ENCODE peak calls at places on chromosomes 3 and 15, in four cellular contexts. U, P, C and J are unnamed samples.

GRCh38 chr3:52056521-52056967 is at the start of gene DUSP7:
- DNase-seq in U (peak; percentile 67), P (no peak), C (peak; percentile 69), J (no peak)

GRCh38 chr15:39442898-39443297 is 138.0 kb upstream of the THBS1 start:
- DNase-seq in U (no peak), P (no peak), C (no peak), J (no peak)

GRCh38 chr3:110430146-110430545 is 641.5 kb upstream of the NECTIN3 start:
- DNase-seq in U (no peak), P (no peak), C (no peak), J (no peak)

GRCh38 chr15:88238618-88239430 is 17.7 kb downstream of the NTRK3 start:
- DNase-seq in U (no peak), P (no peak), C (no peak), J (no peak)

GRCh38 chr3:101809178-101810022 is 30.4 kb downstream of the NXPE3 start:
- DNase-seq in U (peak; percentile 48), P (no peak), C (peak; percentile 60), J (peak; percentile 12)

GRCh38 chr3:171183042-171183441 is 156.5 kb upstream of the SLC2A2 start:
- DNase-seq in U (no peak), P (no peak), C (no peak), J (no peak)

GRCh38 chr15:40379853-40380252 is 2.7 kb upstream of the KNSTRN start:
- DNase-seq in U (no peak), P (peak; percentile 72), C (no peak), J (peak; percentile 92)

GRCh38 chr3:129424185-129424841 is 4.1 kb downstream of the EFCAB12 start:
- DNase-seq in U (no peak), P (no peak), C (no peak), J (peak; percentile 98)

GRCh38 chr15:91384189-91384720 is 284.2 kb downstream of the SV2B start:
- DNase-seq in U (no peak), P (no peak), C (no peak), J (no peak)

GRCh38 chr15:85676332-85676731 is 118.4 kb downstream of the KLHL25 start:
- DNase-seq in U (no peak), P (no peak), C (no peak), J (no peak)

GRCh38 chr15:85667491-85668424 is 127.0 kb downstream of the KLHL25 start:
- DNase-seq in U (peak; percentile 60), P (peak; percentile 100), C (peak; percentile 90), J (peak; percentile 98)

GRCh38 chr15:85671156-85671555 is 123.6 kb downstream of the KLHL25 start:
- DNase-seq in U (no peak), P (no peak), C (no peak), J (peak; percentile 25)

GRCh38 chr15:85673326-85673725 is 121.4 kb downstream of the KLHL25 start:
- DNase-seq in U (no peak), P (no peak), C (no peak), J (no peak)

GRCh38 chr15:85672338-85673097 is 122.2 kb downstream of the KLHL25 start:
- DNase-seq in U (no peak), P (no peak), C (no peak), J (no peak)
- H3K27me3 ChIP-seq in U (no peaks in the 10 kb centered on the region), P (no peaks in the 10 kb centered on the region), C (no peaks in the 10 kb centered on the region), J (no peaks in the 10 kb centered on the region)

DNA sequence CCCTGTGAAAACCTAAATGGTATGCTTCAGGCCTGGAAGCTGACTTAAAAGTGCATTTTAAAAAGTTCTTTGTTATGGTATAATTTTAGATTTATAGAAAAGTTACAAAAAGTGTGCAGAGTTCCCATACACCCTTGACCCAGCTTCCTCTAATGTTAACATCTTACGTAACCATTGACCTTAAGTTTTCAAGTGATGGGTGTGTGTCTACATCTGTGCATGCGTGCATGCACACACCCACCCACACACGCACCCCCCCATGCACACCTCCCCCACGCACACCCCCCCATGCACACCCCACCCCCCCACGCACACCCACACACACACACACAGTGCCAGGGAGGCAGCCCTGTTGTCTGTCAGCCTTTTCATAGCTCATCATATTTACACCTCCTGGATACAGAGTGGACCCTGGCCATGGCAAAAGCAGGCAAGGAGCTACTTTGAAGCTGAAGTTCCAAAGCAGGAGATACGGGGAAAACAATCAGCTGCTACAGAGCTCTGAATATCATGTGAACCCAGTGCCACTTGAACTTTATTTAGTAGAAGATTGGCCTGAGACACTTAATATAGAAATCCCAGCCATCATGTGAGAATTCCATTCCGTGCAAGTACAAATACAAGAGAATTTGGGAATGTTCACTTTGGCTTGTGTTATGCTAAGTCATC is 30.0 kb upstream of the TRAK1 start:
- DNase-seq in U (no peak), P (no peak), C (no peak), J (no peak)
- H3K27me3 ChIP-seq in U (no peaks in the 10 kb centered on the region), P (no peaks in the 10 kb centered on the region), C (no peaks in the 10 kb centered on the region), J (no peaks in the 10 kb centered on the region)

GRCh38 chr15:27361418-27361817 is 390.4 kb downstream of the GABRG3 start:
- DNase-seq in U (no peak), P (no peak), C (no peak), J (no peak)

GRCh38 chr15:27359586-27359985 is 388.6 kb downstream of the GABRG3 start:
- DNase-seq in U (no peak), P (no peak), C (no peak), J (no peak)

GRCh38 chr15:27353837-27354236 is 382.9 kb downstream of the GABRG3 start:
- DNase-seq in U (no peak), P (peak; percentile 38), C (no peak), J (peak; percentile 65)

GRCh38 chr15:27358751-27359434 is 387.9 kb downstream of the GABRG3 start:
- DNase-seq in U (no peak), P (no peak), C (no peak), J (no peak)
- H3K27me3 ChIP-seq in U (no peaks in the 10 kb centered on the region), P (no peaks in the 10 kb centered on the region), C (no peaks in the 10 kb centered on the region), J (no peaks in the 10 kb centered on the region)

GRCh38 chr3:71397046-71397445 is 186.5 kb downstream of the FOXP1 start:
- DNase-seq in U (no peak), P (no peak), C (no peak), J (no peak)
- H3K27me3 ChIP-seq in U (no peaks in the 10 kb centered on the region), P (no peaks in the 10 kb centered on the region), C (no peaks in the 10 kb centered on the region), J (no peaks in the 10 kb centered on the region)

GRCh38 chr3:194120789-194121770 is 14.9 kb upstream of the HES1 start:
- DNase-seq in U (no peak), P (no peak), C (no peak), J (no peak)
- H3K27me3 ChIP-seq in U (no peaks in the 10 kb centered on the region), P (no peaks in the 10 kb centered on the region), C (no peaks in the 10 kb centered on the region), J (peaks cover 12% of the 10 kb centered on the region)

DNA sequence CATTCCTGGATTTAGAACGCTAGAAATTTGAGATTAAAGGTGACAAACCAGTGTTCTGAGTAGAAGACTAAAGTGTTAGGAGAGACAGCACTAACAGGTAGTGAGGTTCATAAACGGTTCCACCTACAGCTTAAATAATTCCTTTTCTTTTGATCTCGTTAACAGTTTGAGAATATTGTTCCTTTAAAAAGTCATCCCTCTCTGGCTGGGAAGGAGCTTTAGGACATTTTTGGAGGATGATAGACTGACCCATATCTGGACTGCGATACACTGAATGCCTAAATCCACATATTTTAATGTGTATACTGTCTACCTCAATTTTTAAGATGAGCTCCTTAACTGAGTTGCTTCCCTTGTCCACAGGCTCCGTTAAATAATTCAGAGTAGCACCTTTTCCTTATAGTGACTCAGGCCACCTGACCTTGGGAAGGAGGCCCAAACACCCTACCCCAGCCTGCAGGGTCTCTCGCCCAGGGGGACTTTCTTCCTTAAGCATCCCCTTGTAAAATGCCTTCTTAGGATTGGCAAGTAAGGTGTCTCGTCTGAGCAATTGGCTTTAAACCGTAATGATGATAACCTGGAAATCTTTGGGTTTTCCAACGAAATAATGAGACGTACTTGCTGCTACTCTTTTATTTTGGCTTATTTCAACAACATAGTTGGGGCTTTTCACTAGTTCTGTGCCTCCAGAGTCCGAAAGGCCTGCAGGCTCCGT is 3.3 kb downstream of the TRIM71 start:
- DNase-seq in U (no peak), P (no peak), C (no peak), J (no peak)
- H3K27me3 ChIP-seq in U (peaks cover 6% of the 10 kb centered on the region), P (peaks cover 36% of the 10 kb centered on the region), C (no peaks in the 10 kb centered on the region), J (peaks cover 93% of the 10 kb centered on the region)

DNA sequence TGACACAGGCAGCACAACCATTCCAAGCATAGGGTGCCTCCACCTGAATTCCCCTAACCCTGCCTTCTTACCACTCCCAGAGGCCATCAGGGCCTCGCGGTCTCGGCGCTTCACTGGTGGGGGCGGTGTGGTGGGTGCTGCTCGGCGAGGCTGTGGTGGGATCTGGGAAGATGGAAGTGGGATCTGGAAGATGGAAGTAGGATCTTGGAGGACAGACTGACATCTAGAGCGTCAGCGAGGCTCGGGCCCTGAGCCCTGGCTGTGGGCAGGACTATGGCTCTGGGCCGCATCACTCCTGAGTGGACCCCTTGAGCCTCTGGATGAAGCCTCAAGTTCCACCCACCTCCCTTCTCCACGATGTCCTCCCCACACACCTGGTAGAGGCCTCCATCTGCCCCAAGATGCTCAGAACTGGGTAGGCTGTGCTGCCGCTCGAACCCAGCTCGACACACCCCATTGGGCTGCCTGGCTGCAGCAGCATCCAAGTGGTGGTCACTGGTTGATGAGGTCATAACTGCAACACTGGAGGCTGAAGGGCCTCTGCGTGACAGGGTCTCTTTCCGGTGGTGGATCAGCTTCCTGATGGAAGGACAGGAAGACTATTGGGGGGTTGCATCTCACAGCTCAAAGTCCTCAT is 3.6 kb downstream of the NCKIPSD start:
- DNase-seq in U (no peak), P (no peak), C (no peak), J (no peak)
- H3K27me3 ChIP-seq in U (no peaks in the 10 kb centered on the region), P (no peaks in the 10 kb centered on the region), C (no peaks in the 10 kb centered on the region), J (no peaks in the 10 kb centered on the region)